ENCODE peak calls at places on chromosomes 16 and 17, in seven cellular contexts. V is skeletal muscle cell; A is effector memory CD4-positive, alpha-beta T cell; I is pancreas; J is psoas muscle; X is H1; M is AG10803. E is an unnamed sample.

GRCh38 chr17:7058831-7059447 is 15.0 kb upstream of the SLC16A11 start:
- DNase-seq in J (no peak), M (no peak), A (no peak), I (no peak), X (no peak), V (no peak), E (no peak)

GRCh38 chr16:3745751-3746355 is 28.5 kb upstream of the TRAP1 start:
- DNase-seq in M (no peak), I (no peak), J (no peak), V (no peak), X (no peak), A (no peak), E (no peak)

GRCh38 chr17:57925361-57925990 is 29.7 kb downstream of the CUEDC1 start:
- DNase-seq in A (no peak), M (no peak), J (peak; percentile 37), X (no peak), V (no peak), I (no peak), E (no peak)

GRCh38 chr16:8686031-8686621 is 11.7 kb downstream of the ABAT start:
- DNase-seq in I (peak; percentile 40), J (no peak), M (no peak), A (no peak), V (no peak), X (no peak), E (no peak)

GRCh38 chr17:60090412-60090811 is 11.7 kb upstream of the HEATR6 start:
- DNase-seq in X (no peak), V (no peak), M (no peak), I (no peak), J (no peak), A (no peak), E (no peak)

GRCh38 chr17:4969551-4970231 is 2.1 kb upstream of the SPAG7 start:
- DNase-seq in J (no peak), I (no peak), M (no peak), A (peak; percentile 29), X (no peak), V (no peak), E (no peak)

GRCh38 chr17:17931159-17931558 is 41.0 kb downstream of the TOM1L2 start:
- DNase-seq in A (no peak), J (no peak), V (no peak), I (no peak), M (no peak), X (no peak), E (no peak)

GRCh38 chr17:73706858-73707257 is 62.6 kb upstream of the SDK2 start:
- DNase-seq in X (no peak), I (no peak), V (no peak), M (no peak), A (no peak), J (no peak), E (no peak)

GRCh38 chr17:39671651-39672521 is 3.6 kb downstream of the PNMT start:
- DNase-seq in J (peak; percentile 70), I (peak; percentile 45), M (no peak), V (no peak), A (no peak), X (peak; percentile 80), E (no peak)

GRCh38 chr16:55046146-55046460 is 115.4 kb downstream of the IRX5 start:
- DNase-seq in I (no peak), J (no peak), M (no peak), A (no peak), V (no peak), X (no peak), E (no peak)

GRCh38 chr17:44210342-44211192 is 8.9 kb downstream of the UBTF start:
- DNase-seq in I (peak; percentile 90), X (peak; percentile 97), J (peak; percentile 96), A (peak; percentile 84), V (peak; percentile 56), M (peak; percentile 87), E (no peak)

GRCh38 chr17:28227278-28228108 is 91.5 kb upstream of the TMEM97 start:
- DNase-seq in J (no peak), I (peak; percentile 95), M (no peak), A (no peak), V (no peak), X (peak; percentile 98), E (no peak)

GRCh38 chr17:79504181-79504605 is 106.7 kb downstream of the RBFOX3 start:
- DNase-seq in I (no peak), V (no peak), J (no peak), M (no peak), X (no peak), A (no peak), E (no peak)

GRCh38 chr16:14310519-14310991 is 239.4 kb downstream of the MRTFB start:
- DNase-seq in I (no peak), X (no peak), A (no peak), V (peak; percentile 64), J (peak; percentile 67), M (peak; percentile 68), E (no peak)

GRCh38 chr17:81717049-81717765 is 5.1 kb downstream of the SLC25A10 start:
- DNase-seq in I (no peak), A (no peak), J (no peak), X (no peak), M (no peak), V (no peak), E (no peak)

GRCh38 chr16:75580-76501 is 2.2 kb upstream of the MPG start:
- DNase-seq in I (peak; percentile 49), V (peak; percentile 71), M (peak; percentile 93), A (no peak), X (no peak), J (peak; percentile 92), E (no peak)

GRCh38 chr17:53949473-53950090 is 126.9 kb downstream of the KIF2B start:
- DNase-seq in M (no peak), I (no peak), V (no peak), X (no peak), J (no peak), A (no peak), E (no peak)

GRCh38 chr16:19696312-19696711 is 21.7 kb downstream of the KNOP1 start:
- DNase-seq in J (peak; percentile 82), A (peak; percentile 15), X (no peak), M (peak; percentile 97), V (peak; percentile 66), I (peak; percentile 65), E (peak; percentile 65)

GRCh38 chr17:63171428-63172205 is 205.6 kb downstream of the TANC2 start:
- DNase-seq in X (no peak), J (no peak), I (no peak), V (no peak), M (peak; percentile 41), A (no peak), E (no peak)

GRCh38 chr17:14061666-14062560 is 7.4 kb upstream of the COX10 start:
- DNase-seq in M (peak; percentile 86), J (peak; percentile 51), I (no peak), V (peak; percentile 61), A (no peak), X (no peak), E (peak; percentile 67)

GRCh38 chr17:79147791-79148506 is 73.3 kb downstream of the ENGASE start:
- DNase-seq in X (no peak), M (no peak), J (no peak), A (no peak), I (no peak), V (no peak), E (no peak)

GRCh38 chr17:45346255-45347015 is 29.6 kb upstream of the MAP3K14 start:
- DNase-seq in M (no peak), I (no peak), A (no peak), V (peak; percentile 35), J (no peak), X (no peak), E (no peak)

GRCh38 chr17:58153046-58153445 is 4.9 kb downstream of the OR4D1 start:
- DNase-seq in V (no peak), M (no peak), I (no peak), J (no peak), X (no peak), A (peak; percentile 56), E (no peak)

GRCh38 chr16:17470871-17471744 is at the start of gene XYLT1:
- DNase-seq in X (peak; percentile 81), J (peak; percentile 83), I (peak; percentile 61), V (peak; percentile 95), A (peak; percentile 35), M (peak; percentile 98), E (peak; percentile 86)

GRCh38 chr16:17474037-17474436 is 3.3 kb upstream of the XYLT1 start:
- DNase-seq in M (no peak), I (no peak), J (no peak), A (no peak), V (no peak), X (no peak), E (no peak)

GRCh38 chr16:17470002-17470870 is 524 bp downstream of the XYLT1 start:
- DNase-seq in J (peak; percentile 62), A (no peak), V (no peak), X (peak; percentile 65), M (no peak), I (peak; percentile 33), E (no peak)

GRCh38 chr16:17469742-17470001 is 1.1 kb downstream of the XYLT1 start:
- DNase-seq in J (no peak), M (no peak), X (no peak), V (no peak), A (no peak), I (no peak), E (no peak)

GRCh38 chr16:17471745-17472075 is 950 bp upstream of the XYLT1 start:
- DNase-seq in X (no peak), A (no peak), I (no peak), M (no peak), V (no peak), J (no peak), E (no peak)
- H3K4me3 ChIP-seq in X (peak overlapping the region; percentile 70), A (no peak overlapping the region), I (no peak overlapping the region), M (peak overlapping the region; percentile 86), V (peak overlapping the region; percentile 91), J (no peak overlapping the region), E (peak overlapping the region; percentile 84)

GRCh38 chr17:77593081-77593480 is 365.4 kb upstream of the TNRC6C start:
- DNase-seq in M (no peak), A (no peak), I (no peak), X (no peak), V (no peak), J (no peak), E (no peak)
- H3K4me3 ChIP-seq in M (no peak overlapping the region), A (no peak overlapping the region), I (no peak overlapping the region), X (no peak overlapping the region), V (no peak overlapping the region), J (no peak overlapping the region), E (no peak overlapping the region)

DNA sequence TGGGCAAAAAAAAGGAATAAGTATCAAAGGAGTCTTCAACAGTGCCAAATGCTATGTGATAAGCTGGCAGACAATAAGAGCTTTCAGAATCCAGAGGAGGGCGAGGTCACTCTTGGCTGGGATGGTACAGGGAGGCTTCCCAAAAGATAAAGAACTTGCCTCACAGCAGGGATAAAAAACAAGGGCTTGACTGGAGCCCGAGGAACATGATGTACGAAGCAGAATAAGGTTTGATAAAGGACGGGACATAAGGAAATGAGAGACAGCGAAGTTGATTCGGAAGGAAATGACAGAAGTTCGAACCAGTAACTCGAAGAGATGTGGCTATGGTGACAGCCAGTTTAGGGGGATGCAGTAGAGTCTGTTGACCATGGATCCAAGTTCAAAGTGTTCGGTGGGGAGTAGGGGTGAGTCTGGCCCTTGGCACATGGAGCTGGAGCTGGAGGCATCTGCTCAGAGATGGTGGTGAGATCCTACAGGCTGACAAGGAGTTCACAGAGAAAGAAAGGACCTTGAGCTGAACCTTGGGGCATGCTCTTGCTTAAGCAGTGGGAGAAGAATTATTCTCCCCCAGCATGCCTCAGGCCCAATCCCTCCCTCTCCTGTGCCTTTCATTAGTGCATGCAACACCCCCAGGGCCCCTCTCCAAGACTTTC is 137.6 kb upstream of the RCVRN start:
- DNase-seq in M (no peak), A (no peak), I (no peak), X (no peak), V (no peak), J (no peak), E (no peak)
- H3K4me3 ChIP-seq in M (no peak overlapping the region), A (no peak overlapping the region), I (no peak overlapping the region), X (no peak overlapping the region), V (no peak overlapping the region), J (no peak overlapping the region), E (no peak overlapping the region)

GRCh38 chr16:68488559-68488958 is 40.3 kb upstream of the SMPD3 start:
- DNase-seq in M (no peak), V (no peak), A (no peak), X (no peak), I (no peak), J (no peak), E (no peak)
- H3K4me3 ChIP-seq in M (no peak overlapping the region), V (no peak overlapping the region), A (no peak overlapping the region), X (no peak overlapping the region), I (no peak overlapping the region), J (no peak overlapping the region), E (no peak overlapping the region)